ENCODE peak calls at places on chromosome 14, in four cellular contexts. One of them, this sample, is unnamed.

GRCh38 chr14:79842270-79842669 is 369.0 kb downstream of the DIO2 start:
- DNase-seq in upper lobe of right lung: no peak
- DNase-seq in brain microvascular endothelial cell: peak
- DNase-seq in fibroblast of the aortic adventitia: peak
- DNase-seq in this sample: no peak

GRCh38 chr14:65164068-65164824 is 61.9 kb upstream of the MAX start:
- DNase-seq in brain microvascular endothelial cell: peak
- DNase-seq in upper lobe of right lung: no peak
- DNase-seq in fibroblast of the aortic adventitia: peak
- DNase-seq in this sample: no peak

GRCh38 chr14:60655114-60655897 is 6.0 kb upstream of the SIX1 start:
- DNase-seq in upper lobe of right lung: no peak
- DNase-seq in fibroblast of the aortic adventitia: no peak
- DNase-seq in brain microvascular endothelial cell: no peak
- DNase-seq in this sample: no peak

GRCh38 chr14:97477353-97477752 is 680.2 kb downstream of the VRK1 start:
- DNase-seq in brain microvascular endothelial cell: no peak
- DNase-seq in upper lobe of right lung: no peak
- DNase-seq in fibroblast of the aortic adventitia: no peak
- DNase-seq in this sample: no peak

GRCh38 chr14:58966991-58967390 is 221.5 kb upstream of the DAAM1 start:
- DNase-seq in upper lobe of right lung: no peak
- DNase-seq in brain microvascular endothelial cell: no peak
- DNase-seq in fibroblast of the aortic adventitia: no peak
- DNase-seq in this sample: no peak

GRCh38 chr14:64828096-64828495 is 51.6 kb downstream of the SPTB start:
- DNase-seq in fibroblast of the aortic adventitia: no peak
- DNase-seq in upper lobe of right lung: no peak
- DNase-seq in brain microvascular endothelial cell: no peak
- DNase-seq in this sample: no peak

GRCh38 chr14:55000381-55000780 is 26.5 kb downstream of the WDHD1 start:
- DNase-seq in brain microvascular endothelial cell: peak
- DNase-seq in upper lobe of right lung: no peak
- DNase-seq in fibroblast of the aortic adventitia: no peak
- DNase-seq in this sample: no peak

GRCh38 chr14:64698899-64699298 is 5.3 kb upstream of the PLEKHG3 start:
- DNase-seq in fibroblast of the aortic adventitia: no peak
- DNase-seq in brain microvascular endothelial cell: no peak
- DNase-seq in upper lobe of right lung: no peak
- DNase-seq in this sample: no peak

GRCh38 chr14:23544511-23545447 is 6.8 kb downstream of the ZFHX2 start:
- DNase-seq in fibroblast of the aortic adventitia: no peak
- DNase-seq in upper lobe of right lung: no peak
- DNase-seq in brain microvascular endothelial cell: no peak
- DNase-seq in this sample: no peak

GRCh38 chr14:33737446-33737845 is 213.4 kb downstream of the EGLN3 start:
- DNase-seq in fibroblast of the aortic adventitia: peak
- DNase-seq in upper lobe of right lung: no peak
- DNase-seq in brain microvascular endothelial cell: peak
- DNase-seq in this sample: no peak

GRCh38 chr14:28867571-28867970 is 101.0 kb downstream of the FOXG1 start:
- DNase-seq in fibroblast of the aortic adventitia: peak
- DNase-seq in upper lobe of right lung: no peak
- DNase-seq in brain microvascular endothelial cell: no peak
- DNase-seq in this sample: no peak

GRCh38 chr14:101442451-101442850 is 118.8 kb upstream of the DIO3 start:
- DNase-seq in brain microvascular endothelial cell: no peak
- DNase-seq in upper lobe of right lung: no peak
- DNase-seq in fibroblast of the aortic adventitia: no peak
- DNase-seq in this sample: peak

GRCh38 chr14:50067723-50068495 is 48.5 kb downstream of the VCPKMT start:
- DNase-seq in fibroblast of the aortic adventitia: peak
- DNase-seq in upper lobe of right lung: no peak
- DNase-seq in brain microvascular endothelial cell: peak
- DNase-seq in this sample: no peak

GRCh38 chr14:55585854-55586253 is 5.8 kb downstream of the KTN1 start:
- DNase-seq in brain microvascular endothelial cell: no peak
- DNase-seq in upper lobe of right lung: no peak
- DNase-seq in fibroblast of the aortic adventitia: peak
- DNase-seq in this sample: no peak

GRCh38 chr14:78519863-78520262 is 349.7 kb downstream of the NRXN3 start:
- DNase-seq in brain microvascular endothelial cell: peak
- DNase-seq in fibroblast of the aortic adventitia: peak
- DNase-seq in upper lobe of right lung: no peak
- DNase-seq in this sample: no peak

GRCh38 chr14:68692916-68693771 is 99.7 kb downstream of the ZFP36L1 start:
- DNase-seq in fibroblast of the aortic adventitia: peak
- DNase-seq in upper lobe of right lung: peak
- DNase-seq in brain microvascular endothelial cell: peak
- DNase-seq in this sample: no peak

GRCh38 chr14:73283592-73284379 is 46.5 kb downstream of the PAPLN start:
- DNase-seq in upper lobe of right lung: no peak
- DNase-seq in brain microvascular endothelial cell: no peak
- DNase-seq in fibroblast of the aortic adventitia: peak
- DNase-seq in this sample: no peak

GRCh38 chr14:51548187-51548586 is 103.5 kb upstream of the FRMD6 start:
- DNase-seq in brain microvascular endothelial cell: no peak
- DNase-seq in fibroblast of the aortic adventitia: no peak
- DNase-seq in upper lobe of right lung: no peak
- DNase-seq in this sample: no peak

DNA sequence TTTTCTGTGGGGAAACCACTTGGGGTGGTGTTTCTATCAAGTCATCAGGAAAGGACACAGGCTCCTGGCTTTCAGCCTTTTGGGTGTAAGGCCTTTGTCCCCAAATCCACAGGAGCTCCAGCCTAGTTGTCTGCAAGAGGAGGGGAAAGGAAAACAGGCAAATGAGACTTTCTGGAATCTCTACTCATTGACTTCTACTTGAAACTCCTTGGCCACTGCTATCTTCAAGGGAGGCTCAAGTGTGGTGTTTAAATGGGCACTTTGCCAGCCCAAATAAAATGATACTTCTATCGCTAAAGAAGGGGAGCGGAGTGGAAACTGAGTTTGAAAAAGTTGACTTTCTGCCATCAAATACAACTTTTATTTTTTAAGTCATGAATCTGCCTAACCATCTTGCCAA is 446.0 kb upstream of the RGS6 start:
- DNase-seq in fibroblast of the aortic adventitia: peak
- DNase-seq in upper lobe of right lung: no peak
- DNase-seq in brain microvascular endothelial cell: no peak
- DNase-seq in this sample: no peak
- TF ChIP-seq CTCF in fibroblast of the aortic adventitia: no peak
- TF ChIP-seq CTCF in upper lobe of right lung: no peak
- TF ChIP-seq CTCF in brain microvascular endothelial cell: no peak
- TF ChIP-seq CTCF in this sample: no peak

GRCh38 chr14:70084226-70084625 is 104.5 kb downstream of the SLC8A3 start:
- DNase-seq in brain microvascular endothelial cell: no peak
- DNase-seq in upper lobe of right lung: no peak
- DNase-seq in fibroblast of the aortic adventitia: no peak
- DNase-seq in this sample: peak

GRCh38 chr14:70087380-70087697 is 101.4 kb downstream of the SLC8A3 start:
- DNase-seq in upper lobe of right lung: no peak
- DNase-seq in brain microvascular endothelial cell: no peak
- DNase-seq in fibroblast of the aortic adventitia: no peak
- DNase-seq in this sample: no peak

DNA sequence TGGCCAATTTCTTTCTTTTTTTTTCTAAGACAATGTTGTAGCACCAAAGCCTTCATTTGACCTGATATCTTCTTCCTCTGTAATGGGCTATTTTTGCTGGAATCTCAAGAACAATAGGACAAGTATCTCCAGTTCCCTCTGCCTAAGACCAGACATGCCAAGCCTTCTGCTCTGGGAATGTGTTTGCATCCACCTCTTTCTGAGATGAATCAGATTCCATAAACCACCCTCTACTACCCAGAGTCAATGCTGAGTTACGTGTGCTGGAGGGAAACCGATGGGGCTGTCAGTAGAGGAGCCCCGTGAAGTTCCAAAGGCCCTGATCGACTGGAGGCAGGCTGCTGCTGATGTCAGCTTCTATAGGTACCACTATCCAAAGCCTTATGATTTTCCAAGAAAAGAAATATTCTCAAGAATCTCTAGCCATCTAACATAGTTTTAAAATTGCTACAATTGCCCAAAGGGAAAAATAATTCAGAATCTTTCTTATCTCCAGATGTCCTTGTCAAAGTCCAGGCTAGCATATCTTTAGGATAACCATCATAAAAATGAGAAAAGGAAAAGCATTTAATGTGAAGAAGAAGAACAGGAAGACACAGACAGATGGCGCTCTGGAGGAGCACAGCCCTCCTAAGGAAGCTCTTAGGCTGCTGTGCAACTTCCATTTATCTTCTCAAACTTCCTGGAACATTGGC is 101.9 kb downstream of the SLC8A3 start:
- DNase-seq in fibroblast of the aortic adventitia: peak
- DNase-seq in upper lobe of right lung: no peak
- DNase-seq in brain microvascular endothelial cell: peak
- DNase-seq in this sample: peak
- TF ChIP-seq CTCF in fibroblast of the aortic adventitia: peak
- TF ChIP-seq CTCF in upper lobe of right lung: peak
- TF ChIP-seq CTCF in brain microvascular endothelial cell: peak
- TF ChIP-seq CTCF in this sample: peak

GRCh38 chr14:103135333-103136075 is 12.2 kb downstream of the TNFAIP2 start:
- DNase-seq in brain microvascular endothelial cell: no peak
- DNase-seq in fibroblast of the aortic adventitia: no peak
- DNase-seq in upper lobe of right lung: no peak
- DNase-seq in this sample: no peak

GRCh38 chr14:103134919-103135318 is 11.7 kb downstream of the TNFAIP2 start:
- DNase-seq in fibroblast of the aortic adventitia: no peak
- DNase-seq in upper lobe of right lung: no peak
- DNase-seq in brain microvascular endothelial cell: no peak
- DNase-seq in this sample: no peak

GRCh38 chr14:103137721-103138482 is 14.6 kb downstream of the TNFAIP2 start:
- DNase-seq in brain microvascular endothelial cell: no peak
- DNase-seq in fibroblast of the aortic adventitia: no peak
- DNase-seq in upper lobe of right lung: no peak
- DNase-seq in this sample: no peak

GRCh38 chr14:103136076-103136340 is 12.7 kb downstream of the TNFAIP2 start:
- DNase-seq in upper lobe of right lung: no peak
- DNase-seq in fibroblast of the aortic adventitia: no peak
- DNase-seq in brain microvascular endothelial cell: no peak
- DNase-seq in this sample: no peak

GRCh38 chr14:103136388-103137271 is 13.4 kb downstream of the TNFAIP2 start:
- DNase-seq in upper lobe of right lung: no peak
- DNase-seq in fibroblast of the aortic adventitia: peak
- DNase-seq in brain microvascular endothelial cell: peak
- DNase-seq in this sample: no peak
- TF ChIP-seq CTCF in upper lobe of right lung: no peak
- TF ChIP-seq CTCF in fibroblast of the aortic adventitia: no peak
- TF ChIP-seq CTCF in brain microvascular endothelial cell: peak
- TF ChIP-seq CTCF in this sample: no peak

GRCh38 chr14:94599656-94600004 is 12.6 kb upstream of the SERPINA3 start:
- DNase-seq in upper lobe of right lung: no peak
- DNase-seq in brain microvascular endothelial cell: peak
- DNase-seq in fibroblast of the aortic adventitia: no peak
- DNase-seq in this sample: no peak

GRCh38 chr14:94600148-94600545 is 12.0 kb upstream of the SERPINA3 start:
- DNase-seq in upper lobe of right lung: no peak
- DNase-seq in brain microvascular endothelial cell: no peak
- DNase-seq in fibroblast of the aortic adventitia: no peak
- DNase-seq in this sample: no peak

GRCh38 chr14:94597788-94598187 is 14.4 kb upstream of the SERPINA3 start:
- DNase-seq in brain microvascular endothelial cell: no peak
- DNase-seq in fibroblast of the aortic adventitia: no peak
- DNase-seq in upper lobe of right lung: no peak
- DNase-seq in this sample: no peak

GRCh38 chr14:94598506-94598815 is 13.7 kb upstream of the SERPINA3 start:
- DNase-seq in brain microvascular endothelial cell: no peak
- DNase-seq in upper lobe of right lung: no peak
- DNase-seq in fibroblast of the aortic adventitia: no peak
- DNase-seq in this sample: no peak

DNA sequence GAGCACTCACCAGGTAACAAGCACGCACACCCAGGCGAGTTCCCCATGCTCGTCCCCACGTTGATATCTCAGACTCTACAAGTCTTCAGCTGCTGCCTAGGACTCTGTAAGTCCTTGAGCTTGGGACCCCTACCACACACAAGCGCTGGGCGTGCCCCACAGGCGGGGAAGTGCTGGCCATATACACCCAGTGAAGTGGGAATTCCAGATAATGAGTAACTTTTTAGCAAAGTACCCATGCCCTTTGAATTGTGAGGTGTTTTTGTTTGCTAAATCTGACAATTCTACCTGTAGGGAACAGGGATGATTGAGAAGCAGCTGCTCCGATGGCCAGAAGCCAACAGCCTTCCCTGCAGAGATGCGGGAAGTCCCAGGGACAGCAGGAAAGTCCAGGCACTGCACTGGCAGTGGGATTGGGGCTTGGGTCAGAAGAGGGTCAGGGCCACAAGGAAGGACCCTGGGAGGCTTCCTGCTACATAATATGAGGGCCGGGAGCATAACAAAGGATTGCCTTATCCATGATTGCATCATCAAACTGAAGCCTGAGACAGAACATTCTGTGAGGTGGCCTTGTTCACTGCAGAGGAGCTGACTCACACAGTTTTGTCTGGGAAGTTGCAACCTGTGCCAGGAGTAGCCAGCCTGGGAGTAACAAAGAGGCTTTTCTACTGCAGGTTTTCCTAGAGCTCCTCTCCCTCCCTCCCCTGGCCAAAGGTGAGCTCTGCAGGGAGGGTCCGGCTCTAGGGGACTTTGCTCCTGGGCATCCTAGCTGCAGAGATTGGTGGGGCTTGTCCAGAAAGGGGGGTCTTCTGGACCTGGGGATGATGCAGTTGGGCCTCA is 13.2 kb upstream of the SERPINA3 start:
- DNase-seq in fibroblast of the aortic adventitia: peak
- DNase-seq in brain microvascular endothelial cell: peak
- DNase-seq in upper lobe of right lung: no peak
- DNase-seq in this sample: no peak
- TF ChIP-seq CTCF in fibroblast of the aortic adventitia: peak
- TF ChIP-seq CTCF in brain microvascular endothelial cell: peak
- TF ChIP-seq CTCF in upper lobe of right lung: no peak
- TF ChIP-seq CTCF in this sample: no peak